ENCODE peak calls at places on chromosome 20, in five cellular contexts. One of them, this sample, is unnamed.

GRCh38 chr20:40997116-40997515 is 31.5 kb upstream of the TOP1 start:
- DNase-seq in GM12878: no peak
- DNase-seq in SK-N-SH: no peak
- DNase-seq in HepG2: no peak
- DNase-seq in K562: no peak
- DNase-seq in this sample: no peak

GRCh38 chr20:34706912-34707784 is 3.0 kb downstream of the TP53INP2 start:
- DNase-seq in GM12878: no peak
- DNase-seq in SK-N-SH: no peak
- DNase-seq in HepG2: peak; percentile 77
- DNase-seq in K562: no peak
- DNase-seq in this sample: no peak

GRCh38 chr20:54094268-54094580 is 23.8 kb upstream of the BCAS1 start:
- DNase-seq in GM12878: no peak
- DNase-seq in SK-N-SH: no peak
- DNase-seq in HepG2: no peak
- DNase-seq in K562: no peak
- DNase-seq in this sample: no peak

GRCh38 chr20:24275946-24276705 is 193.3 kb upstream of the SYNDIG1 start:
- DNase-seq in GM12878: no peak
- DNase-seq in SK-N-SH: no peak
- DNase-seq in HepG2: no peak
- DNase-seq in K562: no peak
- DNase-seq in this sample: no peak

GRCh38 chr20:3275064-3275935 is 36.3 kb upstream of the SLC4A11 start:
- DNase-seq in GM12878: no peak
- DNase-seq in SK-N-SH: no peak
- DNase-seq in HepG2: no peak
- DNase-seq in K562: no peak
- DNase-seq in this sample: no peak

GRCh38 chr20:5141615-5142014 is 14.8 kb downstream of the CDS2 start:
- DNase-seq in GM12878: no peak
- DNase-seq in SK-N-SH: no peak
- DNase-seq in HepG2: no peak
- DNase-seq in K562: no peak
- DNase-seq in this sample: no peak

GRCh38 chr20:16378712-16379111 is 194.5 kb downstream of the KIF16B start:
- DNase-seq in GM12878: no peak
- DNase-seq in SK-N-SH: no peak
- DNase-seq in HepG2: no peak
- DNase-seq in K562: no peak
- DNase-seq in this sample: no peak

GRCh38 chr20:4059631-4060030 is 44.3 kb upstream of the RNF24 start:
- DNase-seq in GM12878: no peak
- DNase-seq in SK-N-SH: no peak
- DNase-seq in HepG2: no peak
- DNase-seq in K562: no peak
- DNase-seq in this sample: no peak

GRCh38 chr20:38272398-38272797 is 11.9 kb upstream of the KIAA1755 start:
- DNase-seq in GM12878: no peak
- DNase-seq in SK-N-SH: no peak
- DNase-seq in HepG2: no peak
- DNase-seq in K562: no peak
- DNase-seq in this sample: peak; percentile 74

GRCh38 chr20:3782597-3782996 is 1.3 kb upstream of the SPEF1 start:
- DNase-seq in GM12878: no peak
- DNase-seq in SK-N-SH: no peak
- DNase-seq in HepG2: no peak
- DNase-seq in K562: no peak
- DNase-seq in this sample: no peak

GRCh38 chr20:25389858-25390537 is 637 bp downstream of the ABHD12 start:
- DNase-seq in GM12878: no peak
- DNase-seq in SK-N-SH: peak; percentile 82
- DNase-seq in HepG2: no peak
- DNase-seq in K562: peak; percentile 55
- DNase-seq in this sample: no peak
- H2AFZ ChIP-seq in GM12878: peak overlapping the region; percentile 51
- H2AFZ ChIP-seq in SK-N-SH: peak overlapping the region; percentile 78
- H2AFZ ChIP-seq in HepG2: no peak overlapping the region
- H2AFZ ChIP-seq in K562: peak overlapping the region; percentile 65
- H2AFZ ChIP-seq in this sample: peak overlapping the region; percentile 94

GRCh38 chr20:10370091-10370887 is 63.7 kb downstream of the MKKS start:
- DNase-seq in GM12878: no peak
- DNase-seq in SK-N-SH: no peak
- DNase-seq in HepG2: peak; percentile 99
- DNase-seq in K562: no peak
- DNase-seq in this sample: peak; percentile 47
- TF ChIP-seq MXI1 in GM12878: no peak
- TF ChIP-seq MXI1 in SK-N-SH: no peak
- TF ChIP-seq MXI1 in HepG2: peak; percentile 34
- TF ChIP-seq MXI1 in K562: no peak
- TF ChIP-seq MXI1 in this sample: no peak

GRCh38 chr20:20680991-20681508 is 31.4 kb downstream of the RALGAPA2 start:
- DNase-seq in GM12878: no peak
- DNase-seq in SK-N-SH: no peak
- DNase-seq in HepG2: no peak
- DNase-seq in K562: no peak
- DNase-seq in this sample: no peak
- H2AFZ ChIP-seq in GM12878: peak overlapping the region; percentile 71
- H2AFZ ChIP-seq in SK-N-SH: no peak overlapping the region
- H2AFZ ChIP-seq in HepG2: no peak overlapping the region
- H2AFZ ChIP-seq in K562: no peak overlapping the region
- H2AFZ ChIP-seq in this sample: no peak overlapping the region

GRCh38 chr20:43331911-43332310 is 125.8 kb upstream of the SRSF6 start:
- DNase-seq in GM12878: no peak
- DNase-seq in SK-N-SH: no peak
- DNase-seq in HepG2: no peak
- DNase-seq in K562: no peak
- DNase-seq in this sample: no peak
- TF ChIP-seq MXI1 in GM12878: no peak
- TF ChIP-seq MXI1 in SK-N-SH: no peak
- TF ChIP-seq MXI1 in HepG2: no peak
- TF ChIP-seq MXI1 in K562: no peak
- TF ChIP-seq MXI1 in this sample: no peak

GRCh38 chr20:50387996-50388332 is 122.2 kb upstream of the PTPN1 start:
- DNase-seq in GM12878: no peak
- DNase-seq in SK-N-SH: no peak
- DNase-seq in HepG2: no peak
- DNase-seq in K562: no peak
- DNase-seq in this sample: no peak

GRCh38 chr20:50386641-50386960 is 123.6 kb upstream of the PTPN1 start:
- DNase-seq in GM12878: no peak
- DNase-seq in SK-N-SH: no peak
- DNase-seq in HepG2: no peak
- DNase-seq in K562: no peak
- DNase-seq in this sample: no peak

GRCh38 chr20:50388733-50389436 is 121.3 kb upstream of the PTPN1 start:
- DNase-seq in GM12878: no peak
- DNase-seq in SK-N-SH: no peak
- DNase-seq in HepG2: peak; percentile 100
- DNase-seq in K562: no peak
- DNase-seq in this sample: no peak

GRCh38 chr20:50387218-50387995 is 122.8 kb upstream of the PTPN1 start:
- DNase-seq in GM12878: no peak
- DNase-seq in SK-N-SH: no peak
- DNase-seq in HepG2: no peak
- DNase-seq in K562: peak; percentile 51
- DNase-seq in this sample: no peak

GRCh38 chr20:50385733-50386640 is 124.2 kb upstream of the PTPN1 start:
- DNase-seq in GM12878: no peak
- DNase-seq in SK-N-SH: no peak
- DNase-seq in HepG2: no peak
- DNase-seq in K562: no peak
- DNase-seq in this sample: peak; percentile 27
- H2AFZ ChIP-seq in GM12878: no peak overlapping the region
- H2AFZ ChIP-seq in SK-N-SH: no peak overlapping the region
- H2AFZ ChIP-seq in HepG2: no peak overlapping the region
- H2AFZ ChIP-seq in K562: peak overlapping the region; percentile 32
- H2AFZ ChIP-seq in this sample: peak overlapping the region; percentile 14

DNA sequence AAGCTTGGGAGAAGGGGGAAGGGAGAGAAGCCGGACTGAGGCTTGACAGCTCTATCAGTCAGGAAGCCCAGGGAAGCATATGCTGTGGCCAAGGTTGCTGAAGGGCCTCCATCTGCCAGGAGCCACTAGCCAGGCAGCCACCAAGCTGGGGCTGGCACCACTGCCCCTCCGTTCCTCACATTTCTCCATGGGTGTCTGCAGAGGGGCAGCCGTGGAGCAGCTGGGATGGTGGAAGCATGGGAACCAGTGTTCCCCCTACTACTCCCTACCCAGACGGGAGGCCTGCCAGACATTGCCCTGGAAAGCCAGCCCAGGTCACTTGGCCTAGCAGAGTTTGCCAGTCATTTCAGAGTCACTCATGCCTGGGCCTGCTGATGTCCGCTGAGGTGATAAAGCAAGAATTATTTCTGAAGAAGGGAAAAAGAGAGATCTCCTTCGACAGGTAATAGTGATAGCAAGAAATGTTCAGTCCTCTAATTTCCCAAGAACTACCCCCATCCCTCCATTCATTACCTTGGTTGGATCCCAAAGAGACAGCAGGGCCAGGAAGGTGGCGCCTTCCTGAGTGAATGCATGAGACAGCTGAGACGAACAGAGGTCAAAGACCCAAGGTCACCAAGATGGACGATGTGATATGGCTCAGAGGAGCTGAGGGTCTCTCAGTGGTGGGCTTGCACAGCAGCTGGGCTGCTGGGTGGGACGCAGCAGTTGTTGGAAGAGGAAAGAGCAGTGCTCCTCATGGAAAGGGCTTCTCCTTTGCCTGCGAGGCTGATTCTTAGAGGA is 21.9 kb downstream of the SNPH start:
- DNase-seq in GM12878: no peak
- DNase-seq in SK-N-SH: no peak
- DNase-seq in HepG2: no peak
- DNase-seq in K562: no peak
- DNase-seq in this sample: no peak
- TF ChIP-seq MXI1 in GM12878: no peak
- TF ChIP-seq MXI1 in SK-N-SH: no peak
- TF ChIP-seq MXI1 in HepG2: no peak
- TF ChIP-seq MXI1 in K562: no peak
- TF ChIP-seq MXI1 in this sample: no peak

GRCh38 chr20:58691773-58692578 is 624 bp upstream of the NPEPL1 start:
- DNase-seq in GM12878: no peak
- DNase-seq in SK-N-SH: no peak
- DNase-seq in HepG2: no peak
- DNase-seq in K562: no peak
- DNase-seq in this sample: no peak
- H2AFZ ChIP-seq in GM12878: peak overlapping the region; percentile 86
- H2AFZ ChIP-seq in SK-N-SH: no peak overlapping the region
- H2AFZ ChIP-seq in HepG2: no peak overlapping the region
- H2AFZ ChIP-seq in K562: no peak overlapping the region
- H2AFZ ChIP-seq in this sample: peak overlapping the region; percentile 95